ENCODE peak calls at places on chromosomes 11 and 22, in six cellular contexts. E is T-helper 2 cell; U is stimulated activated naive CD4-positive, alpha-beta T cell; J is T1000; D is left ventricle myocardium inferior; L is progenitor cell of endocrine pancreas. R is an unnamed sample.

GRCh38 chr11:72821920-72822799 is 7.9 kb downstream of the ATG16L2 start:
- DNase-seq in J (peak), D (peak), E (peak), L (peak), U (peak), R (peak)

GRCh38 chr22:37062366-37062655 is 10.8 kb downstream of the KCTD17 start:
- DNase-seq in U (no peak), E (no peak), D (no peak), J (no peak), L (no peak), R (no peak)

GRCh38 chr11:65435981-65436411 is 13.4 kb downstream of the NEAT1 start:
- DNase-seq in L (no peak), E (no peak), U (no peak), J (no peak), D (no peak), R (no peak)

GRCh38 chr11:60785806-60786361 is 751 bp downstream of the MS4A10 start:
- DNase-seq in L (no peak), E (no peak), D (no peak), U (no peak), J (no peak), R (no peak)

GRCh38 chr22:50267591-50268390 is 2.4 kb downstream of the MAPK11 start:
- DNase-seq in J (peak), U (peak), D (peak), E (no peak), L (no peak), R (no peak)

GRCh38 chr11:126703661-126704060 is 296.9 kb downstream of the KIRREL3 start:
- DNase-seq in D (no peak), E (no peak), L (no peak), J (no peak), U (no peak), R (no peak)

GRCh38 chr22:28949788-28950187 is 66.4 kb downstream of the ZNRF3 start:
- DNase-seq in E (no peak), J (no peak), U (no peak), L (no peak), D (no peak), R (no peak)

GRCh38 chr11:124307093-124307492 is 6.7 kb downstream of the OR8D1 start:
- DNase-seq in L (no peak), E (no peak), J (no peak), U (no peak), D (no peak), R (no peak)

GRCh38 chr11:113730887-113731726 is 25.0 kb upstream of the TMPRSS5 start:
- DNase-seq in U (no peak), D (no peak), E (no peak), J (peak), L (no peak), R (peak)

GRCh38 chr11:86869966-86870570 is 69.7 kb downstream of the PRSS23 start:
- DNase-seq in D (peak), E (no peak), L (peak), J (peak), U (peak), R (peak)

GRCh38 chr22:17888855-17889254 is 114.6 kb upstream of the BID start:
- DNase-seq in J (no peak), L (no peak), U (no peak), D (no peak), E (no peak), R (no peak)

R was measured in iPS DF 6.9.